ENCODE peak calls at places on chromosomes 5 and 9, in four cellular contexts. T, U, K and J are unnamed samples.
A peak's percentile ranks its signal among the peaks of the same experiment; 100 is the strongest.

GRCh38 chr5:109316631-109317030 is 93.1 kb downstream of the PJA2 start:
- DNase-seq in T (no peak), U (no peak), K (no peak), J (no peak)

GRCh38 chr9:74872619-74873233 is 15.0 kb downstream of the TRPM6 start:
- DNase-seq in T (no peak), U (no peak), K (no peak), J (no peak)

GRCh38 chr5:10301842-10302610 is 5.7 kb downstream of the CMBL start:
- DNase-seq in T (no peak), U (peak; percentile 48), K (no peak), J (no peak)

GRCh38 chr9:89471390-89471789 is 26.5 kb downstream of the SEMA4D start:
- DNase-seq in T (no peak), U (no peak), K (no peak), J (no peak)

GRCh38 chr9:110996436-110997224 is 41.6 kb downstream of the LPAR1 start:
- DNase-seq in T (no peak), U (no peak), K (no peak), J (no peak)

GRCh38 chr5:15425802-15426201 is 74.2 kb upstream of the FBXL7 start:
- DNase-seq in T (no peak), U (no peak), K (no peak), J (no peak)

GRCh38 chr9:75148551-75148950 is 60.2 kb downstream of the OSTF1 start:
- DNase-seq in T (no peak), U (no peak), K (no peak), J (no peak)

GRCh38 chr9:138082918-138083636 is 205.5 kb downstream of the CACNA1B start:
- DNase-seq in T (peak; percentile 4), U (no peak), K (no peak), J (no peak)

GRCh38 chr9:121718063-121718462 is 66.6 kb downstream of the DAB2IP start:
- DNase-seq in T (peak; percentile 81), U (no peak), K (no peak), J (no peak)

GRCh38 chr9:23537192-23538059 is 288.6 kb downstream of the ELAVL2 start:
- DNase-seq in T (no peak), U (no peak), K (peak; percentile 2), J (no peak)

GRCh38 chr9:86043999-86044398 is 55.4 kb downstream of the GOLM1 start:
- DNase-seq in T (no peak), U (no peak), K (peak; percentile 16), J (no peak)

GRCh38 chr5:142819816-142820215 is 49.6 kb downstream of the ARHGAP26 start:
- DNase-seq in T (no peak), U (no peak), K (no peak), J (no peak)

GRCh38 chr5:120073722-120074121 is 390.4 kb upstream of the PRR16 start:
- DNase-seq in T (peak; percentile 40), U (no peak), K (no peak), J (no peak)

GRCh38 chr5:157648275-157648990 is 3.8 kb downstream of the SOX30 start:
- DNase-seq in T (no peak), U (no peak), K (no peak), J (no peak)

GRCh38 chr5:106523842-106524241 is 1146.9 kb downstream of the EFNA5 start:
- DNase-seq in T (no peak), U (no peak), K (no peak), J (no peak)

GRCh38 chr5:14148890-14149671 is 5.9 kb downstream of the TRIO start:
- DNase-seq in T (no peak), U (no peak), K (peak; percentile 83), J (no peak)

GRCh38 chr5:154541553-154541952 is 63.5 kb upstream of the HAND1 start:
- DNase-seq in T (no peak), U (no peak), K (no peak), J (no peak)
- TF ChIP-seq PBX3 in T (no peak), U (no peak), K (no peak), J (no peak)

GRCh38 chr5:166699616-166700015 is 1591.8 kb upstream of the WWC1 start:
- DNase-seq in T (no peak), U (no peak), K (no peak), J (no peak)
- TF ChIP-seq PBX3 in T (no peak), U (no peak), K (no peak), J (no peak)

GRCh38 chr9:6987381-6987780 is 229.6 kb downstream of the KDM4C start:
- DNase-seq in T (no peak), U (no peak), K (no peak), J (no peak)

GRCh38 chr9:6986416-6986815 is 228.6 kb downstream of the KDM4C start:
- DNase-seq in T (no peak), U (no peak), K (peak; percentile 57), J (no peak)

DNA sequence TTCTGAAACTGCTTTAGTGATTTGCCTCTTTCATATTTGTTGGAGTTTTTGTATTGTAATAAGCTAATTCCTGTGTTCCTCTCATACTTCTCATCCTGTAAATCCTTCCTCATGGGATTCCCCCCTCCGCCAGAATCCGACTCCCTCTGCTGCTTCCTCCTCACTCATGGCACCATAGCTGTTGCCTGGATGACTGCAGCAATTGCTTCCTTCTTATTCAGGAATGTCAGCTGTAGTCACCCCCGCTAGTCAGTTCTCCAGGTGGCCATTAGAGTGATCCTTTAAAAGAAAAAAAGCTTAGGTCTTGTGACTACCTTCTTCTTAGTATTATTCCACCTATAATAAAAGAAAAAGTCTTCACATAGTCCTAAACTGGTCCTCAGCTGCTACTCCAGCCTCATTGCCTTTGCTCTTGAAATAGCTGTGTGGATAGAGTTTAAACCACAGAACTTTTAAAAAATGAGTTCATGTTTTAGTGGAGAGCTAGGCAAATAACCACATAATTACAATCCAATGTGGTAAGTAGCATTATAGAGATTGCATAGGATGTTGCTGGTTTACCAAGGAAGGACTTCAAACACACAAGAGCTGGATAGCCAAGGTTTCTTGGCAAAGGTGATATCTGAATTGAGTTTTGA is 227.3 kb downstream of the KDM4C start:
- DNase-seq in T (no peak), U (no peak), K (no peak), J (no peak)
- TF ChIP-seq PBX3 in T (no peak), U (no peak), K (no peak), J (no peak)

GRCh38 chr9:69671904-69672827 is at the start of gene APBA1:
- DNase-seq in T (peak; percentile 89), U (peak; percentile 7), K (no peak), J (no peak)
- TF ChIP-seq PBX3 in T (no peak), U (no peak), K (no peak), J (no peak)

DNA sequence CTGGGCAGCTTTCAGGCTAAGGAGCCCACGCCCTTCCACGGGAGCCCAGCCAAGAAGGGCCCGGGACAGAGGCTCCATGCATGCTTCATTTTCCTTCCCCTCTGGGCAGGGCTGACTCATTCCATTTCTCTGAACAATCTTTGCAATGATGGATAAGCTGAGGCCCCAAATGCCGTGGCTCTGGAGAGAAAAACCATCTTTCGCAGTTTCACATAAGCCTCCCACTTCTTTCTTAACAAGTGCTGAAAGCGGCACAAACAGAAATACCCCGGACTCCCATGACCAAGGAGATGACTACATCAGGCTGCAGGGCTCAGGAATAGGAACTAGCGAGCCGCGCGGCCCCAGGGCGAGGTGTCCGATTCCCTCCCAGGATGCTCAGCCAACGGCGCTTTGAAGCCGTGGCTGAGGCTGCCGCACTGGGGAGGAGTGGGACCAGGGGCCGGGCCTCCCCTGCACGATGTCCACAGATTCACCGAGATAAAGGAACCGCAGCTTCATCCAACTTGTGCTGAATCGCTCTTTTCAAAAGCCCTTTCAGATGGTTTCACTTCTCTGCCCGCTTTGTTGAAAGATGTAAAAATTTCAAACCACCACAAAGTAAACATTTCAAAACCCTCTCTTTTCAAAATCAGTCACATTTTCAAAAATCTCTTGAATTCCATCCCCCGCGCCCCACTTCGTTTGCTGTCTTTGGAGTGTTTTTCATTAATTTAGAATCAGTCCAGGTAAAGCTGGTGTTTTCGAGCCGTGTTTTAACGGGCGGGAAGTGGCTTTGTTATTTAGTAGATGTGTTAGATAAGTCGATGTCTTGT is 96.6 kb upstream of the LMX1B start:
- DNase-seq in T (peak; percentile 80), U (peak; percentile 61), K (peak; percentile 87), J (no peak)
- TF ChIP-seq PBX3 in T (peak; percentile 54), U (no peak), K (no peak), J (no peak)

GRCh38 chr5:171744882-171745281 is 40.7 kb upstream of the SMIM23 start:
- DNase-seq in T (no peak), U (no peak), K (no peak), J (no peak)

GRCh38 chr5:171748720-171749119 is 36.9 kb upstream of the SMIM23 start:
- DNase-seq in T (no peak), U (no peak), K (no peak), J (no peak)

GRCh38 chr5:171743786-171744076 is 41.9 kb upstream of the SMIM23 start:
- DNase-seq in T (no peak), U (no peak), K (no peak), J (no peak)

GRCh38 chr5:171747061-171747859 is 38.4 kb upstream of the SMIM23 start:
- DNase-seq in T (no peak), U (no peak), K (no peak), J (no peak)

DNA sequence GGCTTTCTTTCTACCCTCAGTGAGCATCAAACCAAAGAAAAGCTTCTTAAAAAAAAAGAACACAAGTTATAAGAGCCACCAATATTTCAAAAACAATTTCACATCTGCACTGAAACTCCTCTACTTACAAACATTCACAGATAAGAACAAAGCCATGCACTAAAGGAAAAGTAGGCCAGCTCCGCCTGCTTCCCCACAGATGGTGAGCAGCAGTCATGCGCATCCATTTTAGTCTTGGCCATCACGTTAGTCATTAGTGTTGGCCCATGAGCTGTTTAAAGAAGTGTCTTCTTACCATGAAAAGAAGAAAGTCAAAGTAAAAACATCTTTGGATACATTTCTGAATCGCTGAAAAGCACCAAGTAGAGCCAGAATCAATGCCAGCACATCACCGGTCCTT is 40.0 kb upstream of the SMIM23 start:
- DNase-seq in T (no peak), U (no peak), K (no peak), J (no peak)
- TF ChIP-seq PBX3 in T (no peak), U (no peak), K (no peak), J (no peak)

GRCh38 chr9:124285903-124286291 is 28.1 kb downstream of the NEK6 start:
- DNase-seq in T (no peak), U (no peak), K (no peak), J (peak; percentile 70)
- TF ChIP-seq PBX3 in T (no peak), U (no peak), K (no peak), J (no peak)

DNA sequence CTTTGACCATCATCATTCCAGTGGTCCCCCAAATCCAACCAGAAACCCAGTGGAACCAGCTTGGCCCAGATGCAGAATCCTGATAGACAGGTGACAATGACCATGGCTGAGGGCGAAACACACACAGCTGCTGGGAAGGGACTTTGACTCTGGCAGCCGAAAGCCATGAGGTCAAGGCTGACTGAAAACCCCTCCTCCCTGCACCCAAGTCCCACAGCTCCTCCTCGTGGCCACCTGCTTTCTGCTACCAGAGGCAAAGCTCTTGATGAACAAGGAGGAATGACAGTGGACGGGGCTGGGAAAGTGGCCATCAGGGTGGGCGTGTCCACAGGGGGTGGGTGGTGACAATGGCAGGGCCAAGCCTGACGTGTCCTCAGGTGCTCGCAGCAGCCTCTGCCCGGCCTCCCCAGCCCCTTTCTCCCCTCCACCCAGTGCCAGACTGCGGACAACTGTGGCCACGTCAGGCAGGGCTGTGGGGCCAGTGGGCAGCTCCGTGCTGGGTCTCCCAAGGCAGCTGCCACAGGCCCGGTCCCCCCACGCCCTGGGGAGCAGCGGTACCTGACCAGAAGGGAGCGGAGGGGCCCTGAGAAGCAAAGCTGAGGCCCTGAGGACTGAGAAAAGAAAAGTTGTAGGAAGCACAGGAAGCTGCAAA is 30.8 kb upstream of the SARDH start:
- DNase-seq in T (no peak), U (no peak), K (peak; percentile 83), J (no peak)
- TF ChIP-seq PBX3 in T (no peak), U (no peak), K (no peak), J (no peak)